ENCODE peak calls at places on chromosomes 2 and 18, in eight cellular contexts. One of them, this sample, is unnamed.

GRCh38 chr2:240319221-240319854 is 116.1 kb upstream of the GPC1 start:
- DNase-seq in endodermal cell: no peak
- DNase-seq in neural progenitor cell: no peak
- DNase-seq in CD8-positive, alpha-beta T cell: no peak
- DNase-seq in heart left ventricle: no peak
- DNase-seq in cardiac fibroblast: peak; percentile 5
- DNase-seq in stomach: no peak
- DNase-seq in Panc1: no peak
- DNase-seq in this sample: peak; percentile 17

GRCh38 chr2:40450066-40450841 is 1.6 kb downstream of the SLC8A1 start:
- DNase-seq in endodermal cell: no peak
- DNase-seq in neural progenitor cell: peak; percentile 22
- DNase-seq in CD8-positive, alpha-beta T cell: no peak
- DNase-seq in heart left ventricle: no peak
- DNase-seq in cardiac fibroblast: peak; percentile 62
- DNase-seq in stomach: no peak
- DNase-seq in Panc1: no peak
- DNase-seq in this sample: peak; percentile 45

GRCh38 chr2:97739893-97740245 is 26.5 kb downstream of the ZAP70 start:
- DNase-seq in endodermal cell: no peak
- DNase-seq in neural progenitor cell: no peak
- DNase-seq in CD8-positive, alpha-beta T cell: no peak
- DNase-seq in heart left ventricle: no peak
- DNase-seq in cardiac fibroblast: no peak
- DNase-seq in stomach: no peak
- DNase-seq in Panc1: no peak
- DNase-seq in this sample: no peak

GRCh38 chr2:173775440-173775839 is 189.7 kb downstream of the SP3 start:
- DNase-seq in endodermal cell: no peak
- DNase-seq in neural progenitor cell: no peak
- DNase-seq in CD8-positive, alpha-beta T cell: no peak
- DNase-seq in heart left ventricle: no peak
- DNase-seq in cardiac fibroblast: no peak
- DNase-seq in stomach: no peak
- DNase-seq in Panc1: no peak
- DNase-seq in this sample: no peak

GRCh38 chr18:55489742-55490055 is 98.3 kb downstream of the TCF4 start:
- DNase-seq in endodermal cell: no peak
- DNase-seq in neural progenitor cell: no peak
- DNase-seq in CD8-positive, alpha-beta T cell: no peak
- DNase-seq in heart left ventricle: no peak
- DNase-seq in cardiac fibroblast: peak; percentile 31
- DNase-seq in stomach: no peak
- DNase-seq in Panc1: no peak
- DNase-seq in this sample: no peak

GRCh38 chr2:81290846-81291245 is 986.3 kb upstream of the LRRTM1 start:
- DNase-seq in endodermal cell: no peak
- DNase-seq in neural progenitor cell: no peak
- DNase-seq in CD8-positive, alpha-beta T cell: no peak
- DNase-seq in heart left ventricle: no peak
- DNase-seq in cardiac fibroblast: no peak
- DNase-seq in stomach: no peak
- DNase-seq in Panc1: no peak
- DNase-seq in this sample: no peak

GRCh38 chr18:49608366-49608747 is 46.5 kb downstream of the LIPG start:
- DNase-seq in endodermal cell: peak; percentile 20
- DNase-seq in neural progenitor cell: peak; percentile 74
- DNase-seq in CD8-positive, alpha-beta T cell: no peak
- DNase-seq in heart left ventricle: no peak
- DNase-seq in cardiac fibroblast: no peak
- DNase-seq in stomach: no peak
- DNase-seq in Panc1: no peak
- DNase-seq in this sample: no peak

GRCh38 chr2:231894566-231895380 is 31.4 kb downstream of the NPPC start:
- DNase-seq in endodermal cell: peak; percentile 19
- DNase-seq in neural progenitor cell: no peak
- DNase-seq in CD8-positive, alpha-beta T cell: no peak
- DNase-seq in heart left ventricle: peak; percentile 6
- DNase-seq in cardiac fibroblast: no peak
- DNase-seq in stomach: no peak
- DNase-seq in Panc1: no peak
- DNase-seq in this sample: no peak

GRCh38 chr18:43883886-43884285 is 606.6 kb upstream of the SYT4 start:
- DNase-seq in endodermal cell: no peak
- DNase-seq in neural progenitor cell: no peak
- DNase-seq in CD8-positive, alpha-beta T cell: no peak
- DNase-seq in heart left ventricle: no peak
- DNase-seq in cardiac fibroblast: no peak
- DNase-seq in stomach: no peak
- DNase-seq in Panc1: no peak
- DNase-seq in this sample: peak; percentile 2

GRCh38 chr2:15956751-15957736 is 16.7 kb downstream of the MYCN start:
- DNase-seq in endodermal cell: peak; percentile 66
- DNase-seq in neural progenitor cell: no peak
- DNase-seq in CD8-positive, alpha-beta T cell: no peak
- DNase-seq in heart left ventricle: no peak
- DNase-seq in cardiac fibroblast: no peak
- DNase-seq in stomach: no peak
- DNase-seq in Panc1: no peak
- DNase-seq in this sample: no peak

GRCh38 chr2:20625920-20626697 is 24.8 kb downstream of the HS1BP3 start:
- DNase-seq in endodermal cell: peak; percentile 74
- DNase-seq in neural progenitor cell: no peak
- DNase-seq in CD8-positive, alpha-beta T cell: no peak
- DNase-seq in heart left ventricle: peak; percentile 60
- DNase-seq in cardiac fibroblast: peak; percentile 64
- DNase-seq in stomach: peak; percentile 60
- DNase-seq in Panc1: no peak
- DNase-seq in this sample: no peak

GRCh38 chr2:21422724-21423522 is 299.2 kb downstream of the TDRD15 start:
- DNase-seq in endodermal cell: no peak
- DNase-seq in neural progenitor cell: no peak
- DNase-seq in CD8-positive, alpha-beta T cell: no peak
- DNase-seq in heart left ventricle: no peak
- DNase-seq in cardiac fibroblast: no peak
- DNase-seq in stomach: no peak
- DNase-seq in Panc1: no peak
- DNase-seq in this sample: peak; percentile 65

GRCh38 chr18:8895341-8895740 is 190.0 kb downstream of the MTCL1 start:
- DNase-seq in endodermal cell: no peak
- DNase-seq in neural progenitor cell: no peak
- DNase-seq in CD8-positive, alpha-beta T cell: no peak
- DNase-seq in heart left ventricle: no peak
- DNase-seq in cardiac fibroblast: no peak
- DNase-seq in stomach: no peak
- DNase-seq in Panc1: no peak
- DNase-seq in this sample: no peak

GRCh38 chr18:62663731-62664336 is 51.5 kb upstream of the PHLPP1 start:
- DNase-seq in endodermal cell: peak; percentile 6
- DNase-seq in neural progenitor cell: no peak
- DNase-seq in CD8-positive, alpha-beta T cell: no peak
- DNase-seq in heart left ventricle: no peak
- DNase-seq in cardiac fibroblast: peak; percentile 75
- DNase-seq in stomach: no peak
- DNase-seq in Panc1: no peak
- DNase-seq in this sample: peak; percentile 9

GRCh38 chr2:109447811-109448210 is 166.0 kb downstream of the SEPTIN10 start:
- DNase-seq in endodermal cell: peak; percentile 34
- DNase-seq in neural progenitor cell: no peak
- DNase-seq in CD8-positive, alpha-beta T cell: no peak
- DNase-seq in heart left ventricle: no peak
- DNase-seq in cardiac fibroblast: no peak
- DNase-seq in stomach: no peak
- DNase-seq in Panc1: no peak
- DNase-seq in this sample: no peak

GRCh38 chr2:37688771-37689468 is 17.5 kb upstream of the CDC42EP3 start:
- DNase-seq in endodermal cell: peak; percentile 80
- DNase-seq in neural progenitor cell: no peak
- DNase-seq in CD8-positive, alpha-beta T cell: no peak
- DNase-seq in heart left ventricle: no peak
- DNase-seq in cardiac fibroblast: peak; percentile 92
- DNase-seq in stomach: no peak
- DNase-seq in Panc1: peak; percentile 67
- DNase-seq in this sample: peak; percentile 82

GRCh38 chr2:7811073-7811472 is 870.8 kb upstream of the ID2 start:
- DNase-seq in endodermal cell: no peak
- DNase-seq in neural progenitor cell: no peak
- DNase-seq in CD8-positive, alpha-beta T cell: no peak
- DNase-seq in heart left ventricle: no peak
- DNase-seq in cardiac fibroblast: no peak
- DNase-seq in stomach: no peak
- DNase-seq in Panc1: no peak
- DNase-seq in this sample: no peak

GRCh38 chr2:23404426-23404825 is 19.4 kb downstream of the KLHL29 start:
- DNase-seq in endodermal cell: peak; percentile 63
- DNase-seq in neural progenitor cell: peak; percentile 31
- DNase-seq in CD8-positive, alpha-beta T cell: no peak
- DNase-seq in heart left ventricle: no peak
- DNase-seq in cardiac fibroblast: peak; percentile 82
- DNase-seq in stomach: no peak
- DNase-seq in Panc1: peak; percentile 65
- DNase-seq in this sample: peak; percentile 84

GRCh38 chr18:35571138-35571537 is 10.4 kb upstream of the GALNT1 start:
- DNase-seq in endodermal cell: no peak
- DNase-seq in neural progenitor cell: no peak
- DNase-seq in CD8-positive, alpha-beta T cell: no peak
- DNase-seq in heart left ventricle: no peak
- DNase-seq in cardiac fibroblast: peak; percentile 38
- DNase-seq in stomach: no peak
- DNase-seq in Panc1: no peak
- DNase-seq in this sample: no peak

GRCh38 chr2:109438773-109439191 is 175.0 kb downstream of the SEPTIN10 start:
- DNase-seq in endodermal cell: no peak
- DNase-seq in neural progenitor cell: no peak
- DNase-seq in CD8-positive, alpha-beta T cell: no peak
- DNase-seq in heart left ventricle: no peak
- DNase-seq in cardiac fibroblast: peak; percentile 81
- DNase-seq in stomach: no peak
- DNase-seq in Panc1: no peak
- DNase-seq in this sample: peak; percentile 66

GRCh38 chr2:144890828-144891227 is 370.9 kb upstream of the ZEB2 start:
- DNase-seq in endodermal cell: peak; percentile 44
- DNase-seq in neural progenitor cell: no peak
- DNase-seq in CD8-positive, alpha-beta T cell: no peak
- DNase-seq in heart left ventricle: no peak
- DNase-seq in cardiac fibroblast: peak; percentile 63
- DNase-seq in stomach: no peak
- DNase-seq in Panc1: no peak
- DNase-seq in this sample: peak; percentile 24

GRCh38 chr2:197198890-197199289 is 111.7 kb downstream of the ANKRD44 start:
- DNase-seq in endodermal cell: no peak
- DNase-seq in neural progenitor cell: no peak
- DNase-seq in CD8-positive, alpha-beta T cell: peak; percentile 90
- DNase-seq in heart left ventricle: peak; percentile 48
- DNase-seq in cardiac fibroblast: peak; percentile 38
- DNase-seq in stomach: peak; percentile 68
- DNase-seq in Panc1: no peak
- DNase-seq in this sample: no peak
- H3K4me3 ChIP-seq in endodermal cell: no peak overlapping the region
- H3K4me3 ChIP-seq in neural progenitor cell: no peak overlapping the region
- H3K4me3 ChIP-seq in CD8-positive, alpha-beta T cell: no peak overlapping the region
- H3K4me3 ChIP-seq in heart left ventricle: no peak overlapping the region
- H3K4me3 ChIP-seq in cardiac fibroblast: no peak overlapping the region
- H3K4me3 ChIP-seq in stomach: peak overlapping the region; percentile 23
- H3K4me3 ChIP-seq in Panc1: peak overlapping the region; percentile 54
- H3K4me3 ChIP-seq in this sample: no peak overlapping the region

GRCh38 chr2:27084297-27085061 is 2.1 kb upstream of the KHK start:
- DNase-seq in endodermal cell: no peak
- DNase-seq in neural progenitor cell: no peak
- DNase-seq in CD8-positive, alpha-beta T cell: no peak
- DNase-seq in heart left ventricle: no peak
- DNase-seq in cardiac fibroblast: no peak
- DNase-seq in stomach: no peak
- DNase-seq in Panc1: no peak
- DNase-seq in this sample: no peak

GRCh38 chr2:27083410-27084296 is 2.9 kb upstream of the KHK start:
- DNase-seq in endodermal cell: no peak
- DNase-seq in neural progenitor cell: no peak
- DNase-seq in CD8-positive, alpha-beta T cell: no peak
- DNase-seq in heart left ventricle: no peak
- DNase-seq in cardiac fibroblast: no peak
- DNase-seq in stomach: no peak
- DNase-seq in Panc1: no peak
- DNase-seq in this sample: no peak

GRCh38 chr2:27086090-27086721 is 366 bp upstream of the KHK start:
- DNase-seq in endodermal cell: peak; percentile 99
- DNase-seq in neural progenitor cell: peak; percentile 98
- DNase-seq in CD8-positive, alpha-beta T cell: peak; percentile 100
- DNase-seq in heart left ventricle: peak; percentile 96
- DNase-seq in cardiac fibroblast: peak; percentile 88
- DNase-seq in stomach: peak; percentile 97
- DNase-seq in Panc1: peak; percentile 59
- DNase-seq in this sample: peak; percentile 91

GRCh38 chr2:27085670-27086089 is 892 bp upstream of the KHK start:
- DNase-seq in endodermal cell: peak; percentile 85
- DNase-seq in neural progenitor cell: peak; percentile 81
- DNase-seq in CD8-positive, alpha-beta T cell: no peak
- DNase-seq in heart left ventricle: peak; percentile 81
- DNase-seq in cardiac fibroblast: peak; percentile 75
- DNase-seq in stomach: peak; percentile 73
- DNase-seq in Panc1: peak; percentile 42
- DNase-seq in this sample: peak; percentile 57

GRCh38 chr2:27085062-27085669 is 1.4 kb upstream of the KHK start:
- DNase-seq in endodermal cell: no peak
- DNase-seq in neural progenitor cell: no peak
- DNase-seq in CD8-positive, alpha-beta T cell: no peak
- DNase-seq in heart left ventricle: no peak
- DNase-seq in cardiac fibroblast: no peak
- DNase-seq in stomach: no peak
- DNase-seq in Panc1: no peak
- DNase-seq in this sample: no peak
- TF ChIP-seq CTCF in endodermal cell: no peak
- TF ChIP-seq CTCF in neural progenitor cell: no peak
- TF ChIP-seq CTCF in CD8-positive, alpha-beta T cell: no peak
- TF ChIP-seq CTCF in heart left ventricle: no peak
- TF ChIP-seq CTCF in cardiac fibroblast: no peak
- TF ChIP-seq CTCF in stomach: no peak
- TF ChIP-seq CTCF in Panc1: peak; percentile 73
- TF ChIP-seq CTCF in this sample: no peak

GRCh38 chr2:168380500-168380899 is 75.6 kb upstream of the CERS6 start:
- DNase-seq in endodermal cell: no peak
- DNase-seq in neural progenitor cell: no peak
- DNase-seq in CD8-positive, alpha-beta T cell: no peak
- DNase-seq in heart left ventricle: no peak
- DNase-seq in cardiac fibroblast: no peak
- DNase-seq in stomach: no peak
- DNase-seq in Panc1: no peak
- DNase-seq in this sample: no peak
- H3K4me3 ChIP-seq in endodermal cell: no peak overlapping the region
- H3K4me3 ChIP-seq in neural progenitor cell: no peak overlapping the region
- H3K4me3 ChIP-seq in CD8-positive, alpha-beta T cell: no peak overlapping the region
- H3K4me3 ChIP-seq in heart left ventricle: no peak overlapping the region
- H3K4me3 ChIP-seq in cardiac fibroblast: no peak overlapping the region
- H3K4me3 ChIP-seq in stomach: no peak overlapping the region
- H3K4me3 ChIP-seq in Panc1: no peak overlapping the region
- H3K4me3 ChIP-seq in this sample: no peak overlapping the region

DNA sequence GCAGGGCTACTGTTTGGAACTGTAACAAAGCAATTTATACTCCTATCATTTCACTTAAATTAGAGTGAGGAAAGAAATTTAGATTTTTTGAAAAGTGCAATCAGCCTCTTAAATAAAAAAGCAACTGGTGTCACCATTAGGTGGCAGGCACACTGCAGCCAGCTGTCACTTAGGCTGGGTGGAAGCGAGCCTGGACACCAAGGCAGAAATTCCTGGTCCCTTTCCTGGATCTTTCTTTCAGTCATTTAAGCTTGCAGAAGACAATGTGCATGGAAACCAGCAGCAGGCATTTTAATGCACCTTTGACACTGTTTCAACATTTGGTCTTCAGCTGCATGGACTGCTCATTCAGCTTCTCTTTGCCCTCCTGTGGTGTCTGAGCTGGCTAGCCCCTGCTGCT is 61.0 kb downstream of the AQP4 start:
- DNase-seq in endodermal cell: peak; percentile 75
- DNase-seq in neural progenitor cell: peak; percentile 75
- DNase-seq in CD8-positive, alpha-beta T cell: no peak
- DNase-seq in heart left ventricle: no peak
- DNase-seq in cardiac fibroblast: no peak
- DNase-seq in stomach: peak; percentile 32
- DNase-seq in Panc1: no peak
- DNase-seq in this sample: no peak
- TF ChIP-seq CTCF in endodermal cell: peak; percentile 81
- TF ChIP-seq CTCF in neural progenitor cell: peak; percentile 69
- TF ChIP-seq CTCF in CD8-positive, alpha-beta T cell: no peak
- TF ChIP-seq CTCF in heart left ventricle: no peak
- TF ChIP-seq CTCF in cardiac fibroblast: no peak
- TF ChIP-seq CTCF in stomach: peak; percentile 18
- TF ChIP-seq CTCF in Panc1: peak; percentile 44
- TF ChIP-seq CTCF in this sample: no peak